ENCODE peak calls at places on chromosome 1, in seven cellular contexts. One of them, this sample, is unnamed.

GRCh38 chr1:195328681-195329080 is 1279.6 kb downstream of the KCNT2 start:
- DNase-seq in mesendoderm: no peak
- DNase-seq in IMR-90: no peak
- DNase-seq in H1: no peak
- DNase-seq in neuronal stem cell: no peak
- DNase-seq in mesenchymal stem cell: no peak
- DNase-seq in trophoblast cell: no peak
- DNase-seq in this sample: no peak

GRCh38 chr1:98030483-98030882 is 109.6 kb upstream of the DPYD start:
- DNase-seq in mesendoderm: no peak
- DNase-seq in IMR-90: peak
- DNase-seq in H1: no peak
- DNase-seq in neuronal stem cell: no peak
- DNase-seq in mesenchymal stem cell: peak
- DNase-seq in trophoblast cell: no peak
- DNase-seq in this sample: no peak

GRCh38 chr1:71738256-71738655 is 544.1 kb downstream of the NEGR1 start:
- DNase-seq in mesendoderm: no peak
- DNase-seq in IMR-90: no peak
- DNase-seq in H1: no peak
- DNase-seq in neuronal stem cell: no peak
- DNase-seq in mesenchymal stem cell: no peak
- DNase-seq in trophoblast cell: no peak
- DNase-seq in this sample: no peak

GRCh38 chr1:28494737-28495136 is 11.1 kb upstream of the RCC1 start:
- DNase-seq in mesendoderm: peak
- DNase-seq in IMR-90: no peak
- DNase-seq in H1: no peak
- DNase-seq in neuronal stem cell: no peak
- DNase-seq in mesenchymal stem cell: no peak
- DNase-seq in trophoblast cell: no peak
- DNase-seq in this sample: no peak

GRCh38 chr1:64578270-64578973 is 108.5 kb downstream of the CACHD1 start:
- DNase-seq in mesendoderm: no peak
- DNase-seq in IMR-90: no peak
- DNase-seq in H1: no peak
- DNase-seq in neuronal stem cell: no peak
- DNase-seq in mesenchymal stem cell: no peak
- DNase-seq in trophoblast cell: no peak
- DNase-seq in this sample: no peak

GRCh38 chr1:204455063-204455830 is 39.4 kb downstream of the PIK3C2B start:
- DNase-seq in mesendoderm: no peak
- DNase-seq in IMR-90: no peak
- DNase-seq in H1: peak
- DNase-seq in neuronal stem cell: peak
- DNase-seq in mesenchymal stem cell: no peak
- DNase-seq in trophoblast cell: no peak
- DNase-seq in this sample: peak

GRCh38 chr1:98700228-98700627 is 38.7 kb downstream of the SNX7 start:
- DNase-seq in mesendoderm: no peak
- DNase-seq in IMR-90: peak
- DNase-seq in H1: no peak
- DNase-seq in neuronal stem cell: no peak
- DNase-seq in mesenchymal stem cell: no peak
- DNase-seq in trophoblast cell: no peak
- DNase-seq in this sample: no peak

GRCh38 chr1:150507912-150508864 is at the start of gene ECM1:
- DNase-seq in mesendoderm: peak
- DNase-seq in IMR-90: peak
- DNase-seq in H1: no peak
- DNase-seq in neuronal stem cell: no peak
- DNase-seq in mesenchymal stem cell: peak
- DNase-seq in trophoblast cell: peak
- DNase-seq in this sample: no peak

GRCh38 chr1:184789899-184790298 is 35.2 kb upstream of the EDEM3 start:
- DNase-seq in mesendoderm: no peak
- DNase-seq in IMR-90: no peak
- DNase-seq in H1: no peak
- DNase-seq in neuronal stem cell: no peak
- DNase-seq in mesenchymal stem cell: peak
- DNase-seq in trophoblast cell: no peak
- DNase-seq in this sample: no peak
- H3K23ac ChIP-seq in mesendoderm: no peak
- H3K23ac ChIP-seq in IMR-90: no peak
- H3K23ac ChIP-seq in H1: no peak
- H3K23ac ChIP-seq in neuronal stem cell: no peak
- H3K23ac ChIP-seq in mesenchymal stem cell: no peak
- H3K23ac ChIP-seq in trophoblast cell: no peak
- H3K23ac ChIP-seq in this sample: no peak

GRCh38 chr1:155719703-155720102 is 30.8 kb downstream of the DAP3 start:
- DNase-seq in mesendoderm: no peak
- DNase-seq in IMR-90: no peak
- DNase-seq in H1: no peak
- DNase-seq in neuronal stem cell: no peak
- DNase-seq in mesenchymal stem cell: no peak
- DNase-seq in trophoblast cell: no peak
- DNase-seq in this sample: no peak
- H2BK120ac ChIP-seq in mesendoderm: no peak
- H2BK120ac ChIP-seq in IMR-90: no peak
- H2BK120ac ChIP-seq in H1: no peak
- H2BK120ac ChIP-seq in neuronal stem cell: no peak
- H2BK120ac ChIP-seq in mesenchymal stem cell: no peak
- H2BK120ac ChIP-seq in trophoblast cell: no peak
- H2BK120ac ChIP-seq in this sample: no peak

GRCh38 chr1:57447551-57447950 is 23.7 kb upstream of the DAB1 start:
- DNase-seq in mesendoderm: peak
- DNase-seq in IMR-90: no peak
- DNase-seq in H1: no peak
- DNase-seq in neuronal stem cell: no peak
- DNase-seq in mesenchymal stem cell: no peak
- DNase-seq in trophoblast cell: no peak
- DNase-seq in this sample: no peak

GRCh38 chr1:57440096-57440495 is 16.2 kb upstream of the DAB1 start:
- DNase-seq in mesendoderm: peak
- DNase-seq in IMR-90: no peak
- DNase-seq in H1: no peak
- DNase-seq in neuronal stem cell: no peak
- DNase-seq in mesenchymal stem cell: no peak
- DNase-seq in trophoblast cell: no peak
- DNase-seq in this sample: no peak

GRCh38 chr1:57443004-57443403 is 19.1 kb upstream of the DAB1 start:
- DNase-seq in mesendoderm: no peak
- DNase-seq in IMR-90: no peak
- DNase-seq in H1: no peak
- DNase-seq in neuronal stem cell: no peak
- DNase-seq in mesenchymal stem cell: no peak
- DNase-seq in trophoblast cell: no peak
- DNase-seq in this sample: no peak
- H3K18ac ChIP-seq in mesendoderm: no peak
- H3K18ac ChIP-seq in IMR-90: no peak
- H3K18ac ChIP-seq in H1: no peak
- H3K18ac ChIP-seq in neuronal stem cell: no peak
- H3K18ac ChIP-seq in mesenchymal stem cell: no peak
- H3K18ac ChIP-seq in trophoblast cell: no peak
- H3K18ac ChIP-seq in this sample: no peak

GRCh38 chr1:157734328-157734727 is 33.8 kb upstream of the FCRL3 start:
- DNase-seq in mesendoderm: no peak
- DNase-seq in IMR-90: no peak
- DNase-seq in H1: no peak
- DNase-seq in neuronal stem cell: no peak
- DNase-seq in mesenchymal stem cell: no peak
- DNase-seq in trophoblast cell: no peak
- DNase-seq in this sample: no peak

DNA sequence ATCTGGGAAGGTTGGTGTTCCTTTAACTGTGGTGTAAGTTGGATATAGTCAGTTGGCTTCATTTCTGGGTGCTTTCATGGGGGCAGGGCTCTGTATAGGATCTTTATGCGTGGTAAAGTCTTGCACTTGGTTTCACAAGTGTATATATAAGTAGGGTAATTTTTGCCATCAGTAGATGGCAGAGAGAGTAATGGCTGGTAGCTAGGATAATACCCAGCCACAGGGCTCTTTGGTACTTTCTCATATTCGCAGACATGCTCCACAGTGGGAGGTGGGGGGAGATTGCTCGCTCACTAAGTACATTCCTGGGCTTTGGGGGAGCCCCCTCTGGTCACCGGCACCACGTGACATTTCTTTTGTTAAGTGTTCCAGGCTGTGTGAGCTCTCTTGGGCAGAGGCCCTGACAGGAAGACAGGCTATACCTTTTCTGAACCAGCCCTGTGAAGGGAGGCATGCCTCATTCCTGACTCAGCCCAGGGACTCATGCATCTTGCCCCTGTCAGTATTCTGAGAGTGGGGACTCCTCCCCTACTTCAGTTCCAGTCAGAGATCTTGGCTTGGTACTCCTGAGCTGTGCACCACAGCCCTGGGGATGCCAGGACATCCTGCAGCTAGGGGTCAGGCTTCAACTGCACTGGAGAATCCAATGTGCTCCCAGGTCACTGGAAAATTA is 37.6 kb downstream of the FCRL2 start:
- DNase-seq in mesendoderm: peak
- DNase-seq in IMR-90: no peak
- DNase-seq in H1: no peak
- DNase-seq in neuronal stem cell: no peak
- DNase-seq in mesenchymal stem cell: no peak
- DNase-seq in trophoblast cell: no peak
- DNase-seq in this sample: peak
- H3K23ac ChIP-seq in mesendoderm: no peak
- H3K23ac ChIP-seq in IMR-90: no peak
- H3K23ac ChIP-seq in H1: no peak
- H3K23ac ChIP-seq in neuronal stem cell: no peak
- H3K23ac ChIP-seq in mesenchymal stem cell: no peak
- H3K23ac ChIP-seq in trophoblast cell: no peak
- H3K23ac ChIP-seq in this sample: no peak

GRCh38 chr1:110008971-110009565 is 24.5 kb downstream of the AHCYL1 start:
- DNase-seq in mesendoderm: no peak
- DNase-seq in IMR-90: no peak
- DNase-seq in H1: no peak
- DNase-seq in neuronal stem cell: no peak
- DNase-seq in mesenchymal stem cell: no peak
- DNase-seq in trophoblast cell: no peak
- DNase-seq in this sample: no peak

GRCh38 chr1:110006516-110006915 is 22.0 kb downstream of the AHCYL1 start:
- DNase-seq in mesendoderm: no peak
- DNase-seq in IMR-90: no peak
- DNase-seq in H1: no peak
- DNase-seq in neuronal stem cell: no peak
- DNase-seq in mesenchymal stem cell: no peak
- DNase-seq in trophoblast cell: no peak
- DNase-seq in this sample: no peak

GRCh38 chr1:110007458-110007857 is 22.9 kb downstream of the AHCYL1 start:
- DNase-seq in mesendoderm: no peak
- DNase-seq in IMR-90: no peak
- DNase-seq in H1: no peak
- DNase-seq in neuronal stem cell: no peak
- DNase-seq in mesenchymal stem cell: no peak
- DNase-seq in trophoblast cell: no peak
- DNase-seq in this sample: no peak

GRCh38 chr1:110005971-110006370 is 21.4 kb downstream of the AHCYL1 start:
- DNase-seq in mesendoderm: no peak
- DNase-seq in IMR-90: peak
- DNase-seq in H1: no peak
- DNase-seq in neuronal stem cell: no peak
- DNase-seq in mesenchymal stem cell: peak
- DNase-seq in trophoblast cell: no peak
- DNase-seq in this sample: no peak

DNA sequence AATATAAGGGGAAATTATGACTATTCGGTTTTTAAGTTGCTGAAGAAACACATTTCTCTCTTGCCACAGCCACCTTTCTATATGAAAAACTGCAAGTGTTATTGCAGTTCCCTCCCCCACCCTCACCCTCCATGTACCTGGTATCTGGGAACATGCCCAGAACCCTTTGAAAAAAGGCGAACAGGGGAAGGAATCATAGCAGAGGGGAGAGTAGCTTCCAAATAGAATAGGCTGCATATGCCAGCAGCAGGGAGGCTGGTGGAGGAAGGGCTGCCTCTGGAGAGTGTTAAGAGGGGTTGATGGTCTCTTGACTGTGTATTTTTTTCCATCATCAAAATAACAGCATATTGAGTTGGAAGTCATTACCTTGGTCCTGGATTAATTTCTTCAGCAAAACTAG is 22.5 kb downstream of the AHCYL1 start:
- DNase-seq in mesendoderm: no peak
- DNase-seq in IMR-90: no peak
- DNase-seq in H1: no peak
- DNase-seq in neuronal stem cell: no peak
- DNase-seq in mesenchymal stem cell: no peak
- DNase-seq in trophoblast cell: no peak
- DNase-seq in this sample: no peak
- H2BK120ac ChIP-seq in mesendoderm: no peak
- H2BK120ac ChIP-seq in IMR-90: no peak
- H2BK120ac ChIP-seq in H1: no peak
- H2BK120ac ChIP-seq in neuronal stem cell: no peak
- H2BK120ac ChIP-seq in mesenchymal stem cell: no peak
- H2BK120ac ChIP-seq in trophoblast cell: no peak
- H2BK120ac ChIP-seq in this sample: no peak

DNA sequence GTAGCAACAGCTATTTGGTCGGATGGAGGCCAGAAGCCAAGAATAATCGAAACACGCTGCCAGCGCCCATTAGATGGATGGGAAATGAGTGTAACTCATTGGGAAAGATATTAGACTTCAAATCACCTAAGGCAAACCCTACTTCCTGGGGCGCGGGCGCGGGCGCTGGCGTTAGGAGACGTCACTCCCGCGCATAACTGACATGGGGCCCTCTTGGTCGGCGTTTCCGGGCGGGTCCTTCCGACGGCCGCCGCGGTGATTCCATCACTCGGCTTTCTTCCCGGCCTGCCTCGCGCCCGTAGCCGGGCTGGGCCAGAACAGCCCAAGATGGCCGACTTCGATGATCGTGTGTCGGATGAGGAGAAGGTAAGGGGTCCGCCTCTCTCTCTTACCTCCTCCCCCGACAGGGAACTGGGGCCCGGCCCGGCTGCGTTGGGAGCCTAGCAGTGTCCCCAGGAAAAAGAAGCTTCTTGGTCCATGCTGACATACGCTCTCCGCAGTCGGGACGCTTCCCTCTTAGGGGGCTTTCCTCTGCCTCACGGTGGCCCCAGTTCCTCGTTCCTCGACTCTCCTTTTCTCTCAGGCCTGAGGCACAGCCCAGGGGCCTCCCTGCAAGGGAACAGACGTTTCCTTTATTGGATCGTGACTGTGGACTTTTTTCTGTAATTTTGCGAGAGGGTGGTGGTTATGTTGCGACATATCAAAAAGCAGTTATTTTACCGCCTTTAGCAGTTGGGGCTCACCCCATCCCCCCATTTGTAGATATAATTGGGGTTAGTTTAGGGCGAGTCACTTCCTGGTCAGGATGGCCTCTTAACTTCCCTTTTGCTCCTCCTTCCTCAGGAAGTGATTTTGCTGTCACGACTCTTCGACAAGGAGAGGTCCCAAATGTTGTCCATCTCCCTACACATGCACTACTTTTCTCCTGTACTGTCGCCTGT is at the start of gene CAPZA1:
- DNase-seq in mesendoderm: peak
- DNase-seq in IMR-90: peak
- DNase-seq in H1: peak
- DNase-seq in neuronal stem cell: peak
- DNase-seq in mesenchymal stem cell: peak
- DNase-seq in trophoblast cell: peak
- DNase-seq in this sample: peak
- H3K18ac ChIP-seq in mesendoderm: peak
- H3K18ac ChIP-seq in IMR-90: peak
- H3K18ac ChIP-seq in H1: peak
- H3K18ac ChIP-seq in neuronal stem cell: peak
- H3K18ac ChIP-seq in mesenchymal stem cell: peak
- H3K18ac ChIP-seq in trophoblast cell: peak
- H3K18ac ChIP-seq in this sample: peak